ENCODE peak calls at places on chromosomes 13 and 19, in four cellular contexts. L is testis, I is cardiac muscle cell, W is astrocyte of the cerebellum. R is an unnamed sample.
A peak's percentile ranks its signal among the peaks of the same experiment; 100 is the strongest.

GRCh38 chr13:113084094-113084942 is 21.3 kb upstream of the F7 start:
- DNase-seq in L (no peak), I (no peak), W (no peak), R (peak; percentile 4)

GRCh38 chr19:13689050-13689449 is 75.3 kb upstream of the MRI1 start:
- DNase-seq in L (peak; percentile 49), I (peak; percentile 20), W (no peak), R (no peak)

GRCh38 chr13:112032186-112032835 is 34.6 kb upstream of the SOX1 start:
- DNase-seq in L (no peak), I (no peak), W (no peak), R (no peak)

GRCh38 chr13:81104316-81104715 is 763.4 kb upstream of the SPRY2 start:
- DNase-seq in L (no peak), I (no peak), W (no peak), R (no peak)

GRCh38 chr19:35042056-35042730 is 672 bp downstream of the HPN start:
- DNase-seq in L (no peak), I (no peak), W (no peak), R (no peak)

GRCh38 chr13:22287343-22287922 is 616.6 kb downstream of the FGF9 start:
- DNase-seq in L (no peak), I (no peak), W (no peak), R (no peak)

GRCh38 chr13:43397110-43397509 is 373.7 kb downstream of the DNAJC15 start:
- DNase-seq in L (no peak), I (no peak), W (peak; percentile 11), R (no peak)

GRCh38 chr19:56112313-56112709 is 8.8 kb downstream of the ZNF787 start:
- DNase-seq in L (no peak), I (no peak), W (no peak), R (no peak)

GRCh38 chr19:19657397-19657783 is 6.1 kb downstream of the ATP13A1 start:
- DNase-seq in L (no peak), I (no peak), W (no peak), R (no peak)

GRCh38 chr13:32209670-32210069 is 105.5 kb downstream of the ZAR1L start:
- DNase-seq in L (no peak), I (peak; percentile 5), W (no peak), R (no peak)

GRCh38 chr19:1474011-1474764 is 4.8 kb downstream of the C19orf25 start:
- DNase-seq in L (no peak), I (no peak), W (no peak), R (no peak)

GRCh38 chr13:42364613-42365000 is 92.7 kb downstream of the AKAP11 start:
- DNase-seq in L (no peak), I (peak; percentile 13), W (no peak), R (no peak)

GRCh38 chr19:7226749-7227148 is 67.5 kb downstream of the INSR start:
- DNase-seq in L (no peak), I (no peak), W (no peak), R (no peak)

GRCh38 chr13:48501705-48502104 is 31.2 kb downstream of the RCBTB2 start:
- DNase-seq in L (no peak), I (no peak), W (no peak), R (no peak)

GRCh38 chr13:20390526-20391175 is 135.0 kb downstream of the CRYL1 start:
- DNase-seq in L (no peak), I (no peak), W (no peak), R (no peak)

GRCh38 chr19:1163934-1164683 is 10.0 kb downstream of the SBNO2 start:
- DNase-seq in L (no peak), I (no peak), W (no peak), R (no peak)

GRCh38 chr19:14090509-14091085 is at the start of gene SAMD1:
- DNase-seq in L (peak; percentile 94), I (peak; percentile 95), W (peak; percentile 77), R (peak; percentile 80)

GRCh38 chr19:41960973-41961372 is 1.9 kb upstream of the RABAC1 start:
- DNase-seq in L (no peak), I (no peak), W (no peak), R (no peak)

GRCh38 chr13:92677571-92677970 is 549.0 kb upstream of the GPC6 start:
- DNase-seq in L (no peak), I (peak; percentile 3), W (no peak), R (no peak)

GRCh38 chr13:43991773-43992201 is 112.1 kb downstream of the LACC1 start:
- DNase-seq in L (peak; percentile 71), I (no peak), W (no peak), R (no peak)

GRCh38 chr19:36488816-36489138 is 584 bp downstream of the ZNF566 start:
- DNase-seq in L (peak; percentile 44), I (peak; percentile 14), W (no peak), R (peak; percentile 17)

GRCh38 chr13:51502206-51502651 is 49.4 kb upstream of the INTS6 start:
- DNase-seq in L (no peak), I (no peak), W (no peak), R (no peak)

GRCh38 chr13:40520916-40521315 is 145.5 kb downstream of the FOXO1 start:
- DNase-seq in L (no peak), I (no peak), W (no peak), R (no peak)

GRCh38 chr13:30976041-30976440 is 43.6 kb downstream of the TEX26 start:
- DNase-seq in L (no peak), I (no peak), W (no peak), R (no peak)

GRCh38 chr13:112250788-112251445 is 125.2 kb upstream of the SPACA7 start:
- DNase-seq in L (peak; percentile 1), I (no peak), W (no peak), R (no peak)

GRCh38 chr19:1248454-1249297 is at the start of gene MIDN:
- DNase-seq in L (peak; percentile 80), I (peak; percentile 88), W (no peak), R (peak; percentile 88)

GRCh38 chr19:48252625-48253024 is 3.1 kb downstream of the CARD8 start:
- DNase-seq in L (no peak), I (no peak), W (no peak), R (no peak)

GRCh38 chr13:26653842-26654241 is 96.4 kb downstream of the WASF3 start:
- DNase-seq in L (no peak), I (no peak), W (no peak), R (no peak)

GRCh38 chr13:112254900-112255299 is 121.3 kb upstream of the SPACA7 start:
- DNase-seq in L (no peak), I (no peak), W (no peak), R (no peak)

GRCh38 chr19:8445488-8446001 is 770 bp downstream of the HNRNPM start:
- DNase-seq in L (peak; percentile 59), I (peak; percentile 69), W (no peak), R (peak; percentile 60)

GRCh38 chr13:112891477-112892401 is 77.3 kb upstream of the MCF2L start:
- DNase-seq in L (no peak), I (no peak), W (no peak), R (peak; percentile 30)

GRCh38 chr13:113029487-113030258 is 60.7 kb downstream of the MCF2L start:
- DNase-seq in L (peak; percentile 75), I (peak; percentile 63), W (no peak), R (peak; percentile 87)

GRCh38 chr13:94056362-94056990 is 423.0 kb downstream of the DCT start:
- DNase-seq in L (no peak), I (no peak), W (no peak), R (no peak)

GRCh38 chr13:90511903-90512302 is 835.6 kb upstream of the MIR17HG start:
- DNase-seq in L (no peak), I (no peak), W (no peak), R (no peak)

GRCh38 chr13:47843005-47843404 is 158.1 kb downstream of the SUCLA2 start:
- DNase-seq in L (no peak), I (no peak), W (no peak), R (no peak)

GRCh38 chr13:106416645-106417044 is 118.8 kb downstream of the EFNB2 start:
- DNase-seq in L (peak; percentile 54), I (no peak), W (no peak), R (no peak)

GRCh38 chr19:37342753-37343152 is 28.1 kb upstream of the ZNF527 start:
- DNase-seq in L (no peak), I (no peak), W (no peak), R (no peak)

GRCh38 chr19:15280915-15281683 is 48.9 kb upstream of the EPHX3 start:
- DNase-seq in L (peak; percentile 89), I (no peak), W (peak; percentile 71), R (peak; percentile 79)
- TF ChIP-seq CTCF in L (no peak), I (peak; percentile 29), W (peak; percentile 27), R (no peak)

GRCh38 chr13:77810430-77810829 is 108.2 kb downstream of the EDNRB start:
- DNase-seq in L (no peak), I (peak; percentile 6), W (no peak), R (no peak)
- TF ChIP-seq CTCF in L (no peak), I (no peak), W (peak; percentile 48), R (peak; percentile 34)

DNA sequence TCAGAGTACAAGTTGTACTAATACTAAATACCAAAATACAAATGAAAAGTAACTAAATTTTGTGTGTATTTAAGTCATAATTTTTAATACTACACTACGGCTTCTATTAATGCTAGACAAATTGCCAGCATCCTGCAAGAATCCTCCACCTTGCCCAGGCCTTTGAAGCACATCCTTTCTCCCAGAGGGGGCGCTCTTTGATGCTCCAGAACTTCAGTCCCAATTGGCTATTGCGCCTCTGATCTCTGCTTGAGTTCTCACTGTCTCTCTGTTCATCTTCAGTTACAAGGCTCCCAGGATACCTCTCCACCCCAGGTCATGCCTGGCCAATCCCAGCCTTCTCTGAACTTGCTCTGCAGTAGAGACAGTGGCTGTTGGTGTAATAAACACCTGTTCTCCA is 141.0 kb downstream of the DCLK1 start:
- DNase-seq in L (peak; percentile 23), I (no peak), W (no peak), R (no peak)
- TF ChIP-seq CTCF in L (no peak), I (no peak), W (peak; percentile 10), R (no peak)

DNA sequence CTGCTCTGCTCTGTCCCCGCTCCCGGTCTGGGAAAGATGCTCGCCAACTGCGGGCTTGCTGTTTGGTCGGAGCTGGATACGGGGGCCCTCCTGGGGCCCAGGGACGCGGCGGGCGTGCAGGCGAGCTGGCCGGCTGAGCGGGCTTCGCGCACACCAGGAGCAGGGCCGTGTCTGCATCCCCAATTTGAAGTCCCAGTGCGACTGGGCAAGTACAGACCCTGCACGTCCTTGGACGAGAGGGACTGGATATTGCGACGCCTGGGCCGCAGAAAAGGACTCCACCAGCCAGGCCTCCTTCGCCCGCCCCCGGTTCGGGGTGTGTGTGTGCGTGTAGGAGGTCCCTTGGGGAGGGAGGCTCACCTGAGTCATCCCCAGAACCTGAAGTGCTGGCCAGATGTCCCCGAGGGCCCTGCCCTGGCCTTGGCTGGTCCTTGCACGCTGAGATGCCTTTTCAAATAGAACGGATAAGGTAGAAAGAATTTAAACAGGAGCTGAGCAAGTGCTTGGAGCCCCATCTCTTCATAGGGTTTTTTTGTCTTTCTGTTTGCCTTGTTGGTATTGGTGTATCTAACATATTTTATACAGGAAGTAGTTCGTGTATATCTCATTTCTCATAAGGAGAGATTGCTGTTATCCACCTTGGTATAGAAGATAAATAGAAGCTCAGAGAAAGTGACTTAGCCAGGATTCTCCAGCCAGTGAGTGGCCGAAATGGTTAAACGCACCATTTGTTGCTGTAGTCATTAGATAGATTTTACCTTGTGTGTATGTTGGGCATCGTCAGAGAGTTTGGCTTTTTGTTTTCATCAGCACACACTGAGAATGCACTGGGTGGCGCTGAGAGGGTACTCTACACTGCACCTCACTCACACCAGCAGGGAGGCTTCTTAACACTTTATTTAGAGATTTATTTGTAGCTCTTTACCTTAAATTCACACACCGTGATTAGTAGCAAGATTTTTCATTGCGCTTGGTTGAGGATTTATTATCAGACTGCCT is 1.1 kb downstream of the NAXD start:
- DNase-seq in L (peak; percentile 67), I (no peak), W (no peak), R (no peak)
- TF ChIP-seq CTCF in L (peak; percentile 14), I (peak; percentile 17), W (peak; percentile 15), R (no peak)